ENCODE peak calls at places on chromosomes 1 and 21, in six cellular contexts. U is H9; O is HL-60; F is CD8-positive, alpha-beta T cell; X is GM23248; A is brain microvascular endothelial cell. T is an unnamed sample.

GRCh38 chr1:203408485-203409229 is 57.7 kb upstream of the FMOD start:
- DNase-seq in O (no peak), U (no peak), A (peak), F (no peak), X (peak), T (no peak)

GRCh38 chr1:18940303-18941020 is 16.0 kb downstream of the IFFO2 start:
- DNase-seq in A (no peak), O (no peak), F (no peak), X (peak), U (no peak), T (no peak)

GRCh38 chr21:43913928-43914327 is 48.9 kb downstream of the AGPAT3 start:
- DNase-seq in U (no peak), X (no peak), O (no peak), A (peak), F (no peak), T (no peak)

GRCh38 chr1:24903955-24904730 is 25.9 kb downstream of the RUNX3 start:
- DNase-seq in F (no peak), U (peak), O (no peak), X (no peak), A (no peak), T (peak)

GRCh38 chr21:18443686-18444085 is 40.1 kb upstream of the TMPRSS15 start:
- DNase-seq in A (no peak), F (no peak), O (no peak), U (no peak), X (no peak), T (no peak)

GRCh38 chr1:92817137-92817697 is 14.6 kb upstream of the RPL5 start:
- DNase-seq in O (no peak), X (no peak), A (no peak), F (no peak), U (no peak), T (no peak)

GRCh38 chr1:184878602-184879001 is 95.7 kb downstream of the NIBAN1 start:
- DNase-seq in O (no peak), A (no peak), X (no peak), U (no peak), F (no peak), T (no peak)

GRCh38 chr1:69700770-69701169 is 133.0 kb downstream of the LRRC7 start:
- DNase-seq in U (peak), A (peak), F (no peak), O (no peak), X (peak), T (no peak)

GRCh38 chr1:93554883-93555872 is 107.3 kb downstream of the FNBP1L start:
- DNase-seq in X (no peak), A (no peak), U (no peak), F (no peak), O (no peak), T (no peak)

GRCh38 chr1:27551170-27551952 is 52.6 kb downstream of the AHDC1 start:
- DNase-seq in X (no peak), U (no peak), A (no peak), O (no peak), F (no peak), T (no peak)
- H3K27ac ChIP-seq in X (no peak), U (no peak), A (no peak), O (no peak), F (no peak), T (no peak)

GRCh38 chr1:161365207-161365606 is 2.5 kb downstream of the CFAP126 start:
- DNase-seq in A (no peak), F (no peak), O (no peak), U (no peak), X (no peak), T (no peak)

GRCh38 chr1:161357073-161357472 is 10.6 kb downstream of the CFAP126 start:
- DNase-seq in X (no peak), U (no peak), O (no peak), F (no peak), A (no peak), T (no peak)

GRCh38 chr1:161364332-161364731 is 3.3 kb downstream of the CFAP126 start:
- DNase-seq in F (no peak), X (peak), A (no peak), U (no peak), O (no peak), T (no peak)

GRCh38 chr1:161359316-161359715 is 8.4 kb downstream of the CFAP126 start:
- DNase-seq in U (no peak), X (no peak), O (no peak), A (no peak), F (no peak), T (no peak)
- H3K27ac ChIP-seq in U (no peak), X (no peak), O (no peak), A (no peak), F (no peak), T (no peak)

GRCh38 chr1:211329764-211330201 is 3.1 kb downstream of the TRAF5 start:
- DNase-seq in X (no peak), F (no peak), O (no peak), U (no peak), A (no peak), T (peak)
- H3K27ac ChIP-seq in X (no peak), F (peak), O (no peak), U (no peak), A (no peak), T (peak)

DNA sequence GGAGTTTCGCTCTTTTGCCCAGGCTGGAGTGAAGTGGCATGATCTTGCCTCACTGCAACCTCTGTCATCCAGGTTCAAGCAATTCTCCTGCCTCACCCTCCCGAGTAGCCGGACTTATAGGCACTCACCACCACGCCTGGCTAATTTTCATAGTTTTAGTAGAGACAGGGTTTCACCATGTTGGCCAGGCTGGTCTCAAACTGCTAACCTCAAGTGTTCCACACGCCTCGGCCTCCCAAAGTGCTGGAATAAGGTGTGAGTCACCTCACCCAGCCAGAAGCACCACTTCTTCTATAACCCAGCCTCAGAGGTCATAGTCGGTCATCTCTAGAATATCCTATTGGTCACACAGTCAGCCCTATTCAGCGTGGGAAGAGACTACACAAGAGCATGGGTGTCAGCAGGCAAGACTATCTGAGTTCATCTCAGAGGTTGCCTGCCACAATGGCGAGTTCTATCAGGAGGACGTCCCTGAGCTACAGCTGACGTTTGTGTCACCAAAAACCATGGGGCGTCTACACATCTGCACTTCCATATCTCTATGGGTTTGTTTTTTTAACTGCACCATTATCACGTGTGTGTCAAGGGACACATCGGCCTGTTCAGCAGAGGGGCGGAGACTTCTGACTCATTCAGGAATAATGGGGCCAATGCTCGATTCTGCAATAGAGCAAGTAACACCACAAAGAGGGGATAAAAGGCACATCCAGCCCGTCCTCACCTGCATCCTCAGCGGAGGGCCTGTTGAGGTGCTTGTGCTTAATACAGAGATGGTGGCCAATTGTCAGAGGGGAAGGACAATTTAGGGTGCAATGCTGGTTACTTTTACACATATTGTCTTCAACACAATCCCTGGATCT is 256.3 kb upstream of the IRF2BP2 start:
- DNase-seq in X (peak), U (no peak), F (no peak), O (no peak), A (peak), T (no peak)
- H3K27ac ChIP-seq in X (peak), U (no peak), F (no peak), O (no peak), A (peak), T (no peak)

T was measured in naive thymus-derived CD4-positive, alpha-beta T cell.